ENCODE peak calls at places on chromosomes 1 and 21, in five cellular contexts. Q, H, J, C and N are unnamed samples.

GRCh38 chr1:154546264-154547043 is 12.0 kb downstream of the UBE2Q1 start:
- DNase-seq in J (peak; percentile 13), H (peak; percentile 80), C (peak; percentile 72), Q (peak; percentile 88), N (peak; percentile 66)

GRCh38 chr1:40153073-40153770 is 8.0 kb upstream of the RLF start:
- DNase-seq in C (peak; percentile 32), J (peak; percentile 59), H (peak; percentile 25), Q (peak; percentile 27), N (no peak)

GRCh38 chr1:101119289-101119688 is 93.7 kb upstream of the DPH5 start:
- DNase-seq in C (no peak), Q (no peak), H (no peak), J (no peak), N (no peak)

GRCh38 chr1:33094971-33095604 is 14.1 kb downstream of the AZIN2 start:
- DNase-seq in C (peak; percentile 37), H (peak; percentile 60), J (no peak), Q (peak; percentile 68), N (peak; percentile 29)

GRCh38 chr1:84435159-84435558 is 36.9 kb downstream of the DNASE2B start:
- DNase-seq in C (no peak), Q (no peak), J (peak; percentile 12), H (no peak), N (no peak)

GRCh38 chr1:19344372-19344810 is 32.3 kb downstream of the SLC66A1 start:
- DNase-seq in J (no peak), H (peak; percentile 79), C (peak; percentile 30), Q (peak; percentile 90), N (peak; percentile 31)

GRCh38 chr1:46530791-46531409 is 20.5 kb downstream of the KNCN start:
- DNase-seq in C (no peak), Q (no peak), H (no peak), J (no peak), N (no peak)

GRCh38 chr1:91929246-91929645 is 20.0 kb upstream of the BRDT start:
- DNase-seq in Q (no peak), C (peak; percentile 4), J (no peak), H (no peak), N (no peak)

GRCh38 chr21:38300180-38300579 is 43.4 kb downstream of the KCNJ15 start:
- DNase-seq in Q (no peak), H (no peak), J (no peak), C (no peak), N (no peak)

GRCh38 chr1:200294241-200294640 is 115.6 kb downstream of the ZNF281 start:
- DNase-seq in H (no peak), C (no peak), J (no peak), Q (no peak), N (no peak)

GRCh38 chr1:109025691-109026090 is 16.2 kb downstream of the WDR47 start:
- DNase-seq in C (no peak), Q (no peak), J (no peak), H (no peak), N (no peak)

GRCh38 chr1:115478933-115479551 is 141.0 kb upstream of the NGF start:
- DNase-seq in H (no peak), C (no peak), Q (peak; percentile 71), J (no peak), N (no peak)

GRCh38 chr1:24112381-24113169 is 640 bp upstream of the MYOM3 start:
- DNase-seq in H (peak; percentile 72), C (peak; percentile 62), Q (peak; percentile 47), J (no peak), N (peak; percentile 63)

GRCh38 chr1:23019094-23019850 is at the start of gene KDM1A:
- DNase-seq in J (peak; percentile 90), Q (peak; percentile 95), H (peak; percentile 92), C (peak; percentile 94), N (peak; percentile 98)

GRCh38 chr1:91736999-91737615 is 148.8 kb downstream of the TGFBR3 start:
- DNase-seq in H (no peak), Q (no peak), J (no peak), C (peak; percentile 87), N (peak; percentile 29)

GRCh38 chr1:9404541-9404940 is 111.8 kb downstream of the SPSB1 start:
- DNase-seq in C (no peak), H (no peak), Q (no peak), J (no peak), N (no peak)

GRCh38 chr1:100352267-100353072 is at the start of gene CDC14A:
- DNase-seq in Q (peak; percentile 95), C (peak; percentile 84), J (peak; percentile 67), H (peak; percentile 90), N (peak; percentile 94)

GRCh38 chr1:87115317-87115885 is 201.0 kb downstream of the HS2ST1 start:
- DNase-seq in C (no peak), H (no peak), Q (no peak), J (no peak), N (no peak)

GRCh38 chr1:147895123-147895522 is 7.5 kb upstream of the GJA8 start:
- DNase-seq in H (no peak), J (no peak), Q (no peak), C (no peak), N (no peak)

GRCh38 chr1:109794319-109795132 is 30.8 kb upstream of the EPS8L3 start:
- DNase-seq in H (no peak), J (no peak), Q (no peak), C (peak; percentile 29), N (no peak)

GRCh38 chr21:34952701-34953100 is 96.4 kb downstream of the RUNX1 start:
- DNase-seq in Q (no peak), H (no peak), J (no peak), C (no peak), N (no peak)

GRCh38 chr1:233879841-233880240 is 24.6 kb upstream of the SLC35F3 start:
- DNase-seq in H (no peak), Q (no peak), C (no peak), J (no peak), N (no peak)

GRCh38 chr21:34913786-34914185 is 135.3 kb downstream of the RUNX1 start:
- DNase-seq in C (no peak), Q (no peak), H (no peak), J (no peak), N (no peak)

GRCh38 chr1:215710340-215710971 is 143.4 kb downstream of the KCTD3 start:
- DNase-seq in H (peak; percentile 45), C (peak; percentile 59), J (no peak), Q (peak; percentile 38), N (peak; percentile 13)

GRCh38 chr21:41861987-41862386 is 17.2 kb downstream of the PRDM15 start:
- DNase-seq in Q (no peak), J (no peak), H (no peak), C (no peak), N (no peak)

GRCh38 chr1:97677702-97678101 is 243.1 kb downstream of the DPYD start:
- DNase-seq in J (no peak), H (no peak), C (no peak), Q (no peak), N (no peak)

GRCh38 chr21:45976666-45977335 is 4.8 kb upstream of the COL6A1 start:
- DNase-seq in C (no peak), J (no peak), Q (no peak), H (no peak), N (no peak)

GRCh38 chr21:40466893-40467483 is 380.0 kb downstream of the DSCAM start:
- DNase-seq in J (no peak), H (no peak), C (no peak), Q (peak; percentile 17), N (no peak)

GRCh38 chr1:174721246-174721645 is 273.5 kb downstream of the GPR52 start:
- DNase-seq in Q (no peak), J (no peak), H (no peak), C (no peak), N (no peak)
- TF ChIP-seq JUND in Q (no peak), J (no peak), H (no peak), C (no peak), N (no peak)

GRCh38 chr1:3442331-3442730 is 12.1 kb upstream of the ARHGEF16 start:
- DNase-seq in J (no peak), C (no peak), H (no peak), Q (no peak), N (no peak)

GRCh38 chr1:3441880-3442279 is 12.6 kb upstream of the ARHGEF16 start:
- DNase-seq in C (no peak), H (no peak), J (no peak), Q (no peak), N (no peak)

GRCh38 chr1:3440711-3441389 is 13.6 kb upstream of the ARHGEF16 start:
- DNase-seq in J (no peak), C (no peak), Q (no peak), H (no peak), N (no peak)

GRCh38 chr1:3440282-3440681 is 14.2 kb upstream of the ARHGEF16 start:
- DNase-seq in H (no peak), Q (no peak), J (no peak), C (no peak), N (no peak)

DNA sequence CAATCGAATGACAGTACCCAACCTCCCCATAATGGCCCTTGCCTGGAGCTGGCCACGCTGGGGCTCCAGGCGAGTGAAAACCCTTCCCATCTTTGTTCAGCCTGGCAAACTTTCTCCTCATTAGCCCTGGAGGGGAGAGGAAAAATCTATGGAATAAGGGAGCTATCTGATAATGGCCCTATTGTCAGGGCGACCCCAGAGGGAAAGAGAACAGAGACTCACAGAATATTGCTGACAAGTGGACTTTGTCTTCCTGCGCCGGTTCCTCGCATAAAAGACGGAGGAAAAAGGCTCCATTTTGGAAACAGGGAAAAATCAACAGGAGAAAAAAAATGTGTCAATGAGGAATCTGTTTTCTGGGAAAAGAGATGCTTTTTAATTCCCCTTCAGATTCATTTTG is 13.0 kb upstream of the ARHGEF16 start:
- DNase-seq in J (no peak), H (no peak), C (peak; percentile 62), Q (no peak), N (no peak)
- TF ChIP-seq GABPA in J (no peak), H (no peak), C (no peak), Q (no peak), N (no peak)

GRCh38 chr1:203628185-203628996 is 1.8 kb downstream of the ATP2B4 start:
- DNase-seq in C (no peak), H (no peak), J (no peak), Q (no peak), N (peak; percentile 80)

GRCh38 chr1:203628997-203629508 is 2.4 kb downstream of the ATP2B4 start:
- DNase-seq in H (no peak), C (no peak), Q (no peak), J (no peak), N (no peak)

GRCh38 chr1:203630697-203631096 is 4.1 kb downstream of the ATP2B4 start:
- DNase-seq in C (no peak), J (no peak), Q (no peak), H (no peak), N (no peak)

GRCh38 chr1:203631349-203631748 is 4.7 kb downstream of the ATP2B4 start:
- DNase-seq in Q (no peak), J (no peak), H (no peak), C (no peak), N (no peak)

DNA sequence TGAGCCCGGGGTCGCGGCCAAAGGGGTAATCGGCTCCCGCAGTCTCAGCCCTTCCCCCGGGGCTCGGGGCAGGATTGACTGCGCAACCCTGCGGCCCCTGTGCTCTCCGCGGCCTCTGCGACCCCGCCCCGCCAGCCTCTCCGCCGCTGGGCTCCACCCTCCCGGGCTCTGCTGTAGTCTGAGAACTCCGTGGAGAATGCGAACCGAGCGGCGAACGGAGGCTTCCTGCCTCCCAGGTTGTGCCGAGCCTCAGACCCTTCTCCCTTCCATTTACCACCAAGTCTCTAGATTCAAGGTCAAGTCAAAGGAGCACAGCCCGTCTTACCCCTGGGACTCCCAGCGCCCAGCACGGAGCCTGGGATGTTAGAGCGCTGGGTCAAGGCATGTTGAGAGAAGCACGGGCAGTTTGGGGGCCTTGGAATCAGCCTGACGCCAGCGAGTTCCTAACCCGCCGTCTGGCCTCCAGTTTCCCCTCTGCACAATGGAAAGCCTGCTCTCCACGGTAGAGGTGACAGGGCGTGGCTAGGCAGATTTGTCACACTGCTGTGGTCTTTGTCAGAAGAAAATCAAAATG is 3.0 kb downstream of the ATP2B4 start:
- DNase-seq in Q (no peak), C (no peak), H (peak; percentile 74), J (no peak), N (no peak)
- H3K4me2 ChIP-seq in Q (peak overlapping the region; percentile 96), C (peak overlapping the region; percentile 67), H (peak overlapping the region; percentile 79), J (peak overlapping the region; percentile 58), N (peak overlapping the region; percentile 99)

GRCh38 chr21:44010429-44010828 is 1.7 kb upstream of the TRAPPC10 start:
- DNase-seq in H (peak; percentile 43), Q (no peak), J (no peak), C (peak; percentile 69), N (peak; percentile 62)
- TF ChIP-seq JUND in H (no peak), Q (no peak), J (no peak), C (no peak), N (no peak)